ENCODE peak calls at places on chromosomes 5 and 9, in nine cellular contexts. L is suprapubic skin; Q is BE2C; E is mammary epithelial cell; S is fibroblast of lung; P is Caco-2; W is CD8-positive, alpha-beta T cell; R is adrenal gland; I is mucosa of descending colon. N is an unnamed sample.

GRCh38 chr9:134698587-134699342 is 57.2 kb downstream of the COL5A1 start:
- DNase-seq in P (peak; percentile 74), E (peak; percentile 4), L (no peak), I (peak; percentile 68), S (peak; percentile 41), R (peak; percentile 61), Q (peak; percentile 84), W (no peak), N (no peak)

GRCh38 chr9:20321683-20322082 is 300.6 kb downstream of the MLLT3 start:
- DNase-seq in R (no peak), P (no peak), S (no peak), Q (no peak), W (peak; percentile 78), L (no peak), I (no peak), E (no peak), N (no peak)

GRCh38 chr9:26669641-26670040 is 223.0 kb downstream of the CAAP1 start:
- DNase-seq in I (no peak), Q (no peak), L (no peak), R (no peak), E (no peak), S (no peak), W (no peak), P (no peak), N (no peak)

GRCh38 chr5:93192107-93192506 is 388.9 kb downstream of the NR2F1-AS1 start:
- DNase-seq in E (peak; percentile 76), S (peak; percentile 87), W (no peak), Q (no peak), I (no peak), P (no peak), L (no peak), R (no peak), N (no peak)

GRCh38 chr9:90641868-90642558 is 611 bp downstream of the DIRAS2 start:
- DNase-seq in W (no peak), R (no peak), L (no peak), E (no peak), I (no peak), S (no peak), P (no peak), Q (no peak), N (no peak)

GRCh38 chr9:120942186-120943001 is 15.8 kb upstream of the TRAF1 start:
- DNase-seq in I (no peak), S (no peak), E (no peak), P (no peak), W (no peak), R (peak; percentile 53), L (no peak), Q (no peak), N (no peak)

GRCh38 chr5:58450018-58450417 is 9.9 kb downstream of the PLK2 start:
- DNase-seq in E (no peak), Q (no peak), W (no peak), L (no peak), S (no peak), P (no peak), R (no peak), I (no peak), N (no peak)

GRCh38 chr5:65620021-65620420 is 4.1 kb downstream of the TRIM23 start:
- DNase-seq in L (no peak), S (no peak), R (no peak), E (no peak), Q (no peak), P (no peak), I (no peak), W (no peak), N (no peak)

GRCh38 chr5:62289813-62290212 is 16.2 kb upstream of the KIF2A start:
- DNase-seq in I (no peak), R (no peak), P (no peak), S (no peak), L (no peak), E (no peak), W (no peak), Q (no peak), N (no peak)

GRCh38 chr9:121529237-121529987 is 29.8 kb upstream of the GGTA1 start:
- DNase-seq in L (peak; percentile 93), P (no peak), Q (peak; percentile 65), I (peak; percentile 80), W (no peak), S (peak; percentile 97), R (peak; percentile 97), E (peak; percentile 77), N (peak; percentile 51)

GRCh38 chr5:67181648-67182218 is 14.9 kb downstream of the CD180 start:
- DNase-seq in I (no peak), L (no peak), E (no peak), W (no peak), Q (no peak), P (no peak), R (no peak), S (no peak), N (no peak)

GRCh38 chr9:137429974-137430722 is 7.0 kb downstream of the NOXA1 start:
- DNase-seq in P (no peak), Q (peak; percentile 68), E (no peak), I (peak; percentile 79), S (no peak), W (no peak), L (no peak), R (no peak), N (no peak)

GRCh38 chr5:141717043-141717442 is 35.0 kb upstream of the ARAP3 start:
- DNase-seq in I (no peak), S (no peak), W (no peak), E (no peak), R (no peak), P (no peak), Q (no peak), L (no peak), N (no peak)

DNA sequence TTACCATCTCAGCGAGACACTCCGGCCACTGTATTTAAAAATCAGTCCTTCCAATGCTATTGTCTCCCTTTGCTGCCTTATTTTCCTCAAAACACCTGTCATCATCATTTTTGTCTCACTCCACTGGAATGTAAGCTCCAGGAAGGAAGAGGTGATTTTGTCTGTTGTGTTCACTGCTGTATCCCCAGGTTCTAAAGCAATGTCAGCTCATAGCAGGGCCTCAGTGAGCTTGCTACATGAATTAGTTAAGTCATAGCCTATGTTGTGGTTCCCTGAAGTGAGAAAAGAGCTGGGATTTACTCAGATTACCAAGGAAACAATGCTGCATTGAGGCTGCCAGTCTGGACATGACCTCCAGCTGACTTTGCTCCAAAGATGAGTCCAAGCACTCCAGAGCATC is 137.6 kb upstream of the RASEF start:
- DNase-seq in P (no peak), I (no peak), W (no peak), Q (no peak), E (no peak), S (no peak), R (no peak), L (no peak), N (no peak)
- H3K9me3 ChIP-seq in P (no peaks in the 10 kb centered on the region), I (no peaks in the 10 kb centered on the region), W (no peaks in the 10 kb centered on the region), Q (no peaks in the 10 kb centered on the region), E (no peaks in the 10 kb centered on the region), S (no peaks in the 10 kb centered on the region), R (no peaks in the 10 kb centered on the region), L (no peaks in the 10 kb centered on the region), N (no peaks in the 10 kb centered on the region)

DNA sequence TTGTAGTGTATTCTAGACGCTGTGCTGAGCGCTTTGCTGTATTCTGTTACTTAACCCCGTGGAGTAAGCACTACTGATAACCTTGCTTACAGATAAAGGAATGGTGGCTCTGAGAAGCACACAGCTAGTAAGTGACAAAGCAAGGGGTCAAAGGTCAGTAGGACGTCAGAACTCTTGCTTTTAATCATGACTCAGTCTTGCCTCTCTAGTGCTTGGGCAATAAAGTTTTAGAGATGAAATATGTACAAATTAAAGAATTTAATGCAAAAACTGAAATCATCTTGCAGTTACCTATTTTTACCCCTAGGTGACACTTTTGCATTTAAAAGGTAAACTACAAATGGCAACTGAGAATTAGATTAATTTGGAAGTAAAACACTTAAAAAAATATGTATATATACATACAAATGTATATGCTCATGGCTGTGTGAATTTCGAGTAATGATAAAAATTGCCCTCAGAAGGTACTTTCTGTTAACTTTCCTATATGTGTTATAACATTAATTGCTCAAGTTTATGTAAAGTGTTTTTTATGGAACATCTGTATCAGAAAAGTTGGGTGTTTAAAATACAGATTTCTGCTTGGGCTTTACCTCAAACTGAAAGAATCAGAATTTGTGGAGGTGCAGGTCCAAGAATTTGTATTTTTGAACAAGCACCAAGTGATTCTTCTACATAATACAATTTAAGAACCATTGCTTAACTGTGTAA is 175.1 kb upstream of the DAB2 start:
- DNase-seq in W (no peak), I (peak; percentile 56), Q (no peak), E (peak; percentile 42), L (no peak), P (peak; percentile 65), S (peak; percentile 90), R (no peak), N (no peak)
- TF ChIP-seq CTCF in W (no peak), I (peak; percentile 9), Q (peak; percentile 30), E (peak; percentile 67), L (peak; percentile 40), P (peak; percentile 36), S (peak; percentile 8), R (peak; percentile 44), N (peak; percentile 54)

GRCh38 chr5:18179579-18179978 is 545.3 kb downstream of the TAF11L14 start:
- DNase-seq in E (no peak), S (no peak), L (no peak), P (no peak), R (no peak), I (no peak), W (no peak), Q (no peak), N (no peak)
- H3K9me3 ChIP-seq in E (peaks cover 2% of the 10 kb centered on the region), S (no peaks in the 10 kb centered on the region), L (no peaks in the 10 kb centered on the region), P (no peaks in the 10 kb centered on the region), R (no peaks in the 10 kb centered on the region), I (no peaks in the 10 kb centered on the region), W (no peaks in the 10 kb centered on the region), Q (no peaks in the 10 kb centered on the region), N (no peaks in the 10 kb centered on the region)

GRCh38 chr5:115379622-115380344 is 83.3 kb upstream of the CCDC112 start:
- DNase-seq in S (no peak), L (no peak), E (peak; percentile 83), Q (no peak), W (no peak), P (no peak), I (peak; percentile 48), R (no peak), N (no peak)

GRCh38 chr5:115384587-115385375 is 88.3 kb upstream of the CCDC112 start:
- DNase-seq in Q (no peak), R (no peak), P (no peak), S (no peak), W (no peak), E (no peak), L (no peak), I (no peak), N (no peak)

GRCh38 chr5:115381911-115382662 is 85.6 kb upstream of the CCDC112 start:
- DNase-seq in L (no peak), W (no peak), S (no peak), Q (no peak), I (no peak), E (no peak), P (no peak), R (no peak), N (no peak)

GRCh38 chr5:115386657-115387056 is 90.2 kb upstream of the CCDC112 start:
- DNase-seq in L (no peak), E (no peak), I (no peak), W (no peak), P (no peak), S (no peak), R (no peak), Q (no peak), N (no peak)

DNA sequence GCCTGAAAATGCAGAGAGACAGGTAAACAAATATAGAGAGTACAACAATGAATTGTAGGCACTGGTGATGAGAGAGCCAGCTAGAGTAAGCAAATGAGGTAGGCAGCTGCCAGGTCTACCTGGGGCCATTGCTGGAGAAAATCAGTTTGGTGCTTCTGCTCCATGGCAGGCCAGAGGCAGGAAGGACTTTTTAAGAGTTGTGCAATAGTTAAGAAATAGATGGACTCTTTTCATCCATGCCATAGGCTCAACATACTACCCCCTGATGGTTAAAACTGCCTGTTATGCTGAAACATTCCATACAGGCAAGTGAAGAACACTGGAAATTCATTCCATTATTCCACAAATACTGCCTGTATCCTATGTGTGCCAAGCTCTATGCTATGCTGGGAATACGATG is 86.5 kb upstream of the CCDC112 start:
- DNase-seq in L (no peak), S (no peak), Q (no peak), I (no peak), P (no peak), R (no peak), E (no peak), W (no peak), N (no peak)
- TF ChIP-seq CTCF in L (no peak), S (no peak), Q (no peak), I (no peak), P (no peak), R (no peak), E (no peak), W (no peak), N (no peak)

N was measured in esophagus squamous epithelium.